ENCODE peak calls at places on chromosomes 11 and 22, in seven cellular contexts. H is stimulated activated CD8-positive, alpha-beta memory T cell treated with anti-CD3 and anti-CD28 coated beads, Interleukin-7, amount 100 ng/mL, for 24 hours; Y is mucosa of gallbladder; G is adipocyte; O is stromal cell of bone marrow; B is AML-193; X is SW480. C is an unnamed sample.

GRCh38 chr22:28514314-28514713 is 165.3 kb downstream of the TTC28 start:
- DNase-seq in O (no peak), B (no peak), H (no peak), Y (no peak), G (peak; percentile 15), X (no peak), C (no peak)

GRCh38 chr11:121983901-121984300 is 132.1 kb downstream of the BLID start:
- DNase-seq in H (no peak), Y (no peak), X (no peak), B (no peak), G (no peak), O (no peak), C (no peak)

GRCh38 chr11:130947481-130947880 is 31.2 kb upstream of the SNX19 start:
- DNase-seq in Y (no peak), G (no peak), H (no peak), B (no peak), O (peak; percentile 3), X (no peak), C (no peak)

GRCh38 chr11:28140689-28141455 is 32.7 kb downstream of the METTL15 start:
- DNase-seq in H (no peak), B (no peak), G (no peak), O (no peak), X (no peak), Y (no peak), C (no peak)

GRCh38 chr11:10500757-10501684 is 40.0 kb downstream of the RNF141 start:
- DNase-seq in H (no peak), O (no peak), G (no peak), Y (no peak), X (no peak), B (no peak), C (no peak)

GRCh38 chr22:20531404-20532181 is 24.2 kb downstream of the MED15 start:
- DNase-seq in O (peak; percentile 70), X (peak; percentile 83), G (peak; percentile 88), Y (peak; percentile 60), H (no peak), B (no peak), C (no peak)

GRCh38 chr11:59197990-59198389 is 14.7 kb downstream of the MPEG1 start:
- DNase-seq in X (no peak), B (no peak), H (no peak), G (peak; percentile 80), O (peak; percentile 74), Y (peak; percentile 72), C (no peak)

GRCh38 chr11:9905562-9905961 is 241.7 kb downstream of the SWAP70 start:
- DNase-seq in B (no peak), X (no peak), Y (no peak), G (no peak), H (no peak), O (no peak), C (no peak)

GRCh38 chr22:50015451-50016307 is 3.1 kb upstream of the IL17REL start:
- DNase-seq in G (no peak), B (no peak), Y (no peak), X (no peak), O (no peak), H (no peak), C (no peak)

GRCh38 chr11:74388678-74389327 is 9.4 kb downstream of the PGM2L1 start:
- DNase-seq in G (peak; percentile 87), B (peak; percentile 66), O (peak; percentile 31), X (peak; percentile 62), Y (peak; percentile 82), H (peak; percentile 27), C (peak; percentile 31)

GRCh38 chr11:20087118-20087521 is 73.2 kb downstream of the DBX1 start:
- DNase-seq in G (peak; percentile 58), X (no peak), B (no peak), Y (no peak), O (peak; percentile 41), H (no peak), C (no peak)

GRCh38 chr22:19799322-19800190 is 39.0 kb downstream of the TBX1 start:
- DNase-seq in G (peak; percentile 97), Y (no peak), X (no peak), O (peak; percentile 81), B (no peak), H (no peak), C (no peak)

GRCh38 chr11:32052218-32052617 is 38.7 kb upstream of the RCN1 start:
- DNase-seq in G (peak; percentile 88), O (peak; percentile 43), Y (peak; percentile 33), H (peak; percentile 9), B (peak; percentile 22), X (peak; percentile 34), C (no peak)

GRCh38 chr22:45516923-45517675 is 14.4 kb downstream of the FBLN1 start:
- DNase-seq in B (no peak), O (no peak), Y (no peak), X (no peak), G (no peak), H (no peak), C (no peak)

GRCh38 chr11:76822406-76822805 is 38.3 kb upstream of the ACER3 start:
- DNase-seq in H (no peak), O (no peak), G (no peak), Y (no peak), B (no peak), X (no peak), C (no peak)

GRCh38 chr22:38135133-38135706 is 24.7 kb upstream of the BAIAP2L2 start:
- DNase-seq in G (peak; percentile 71), Y (no peak), B (peak; percentile 4), X (peak; percentile 36), H (no peak), O (peak; percentile 64), C (no peak)

GRCh38 chr11:27672836-27673464 is 27.3 kb downstream of the BDNF start:
- DNase-seq in X (peak; percentile 39), H (no peak), G (no peak), Y (no peak), B (no peak), O (peak; percentile 26), C (no peak)

GRCh38 chr22:24423519-24424000 is 3.8 kb upstream of the ADORA2A start:
- DNase-seq in H (peak; percentile 52), O (no peak), X (no peak), B (no peak), Y (no peak), G (peak; percentile 80), C (no peak)

GRCh38 chr11:10305964-10306918 is 1.4 kb downstream of the ADM start:
- DNase-seq in H (no peak), G (peak; percentile 48), Y (no peak), B (no peak), X (no peak), O (no peak), C (no peak)

GRCh38 chr11:102494216-102494615 is 36.3 kb downstream of the MMP7 start:
- DNase-seq in O (peak; percentile 21), G (no peak), H (no peak), B (no peak), X (peak; percentile 26), Y (peak; percentile 34), C (no peak)

GRCh38 chr11:70466154-70466553 is 67.8 kb downstream of the CTTN start:
- DNase-seq in Y (no peak), X (no peak), G (no peak), B (no peak), O (no peak), H (no peak), C (no peak)

GRCh38 chr11:95682552-95682951 is 107.0 kb downstream of the FAM76B start:
- DNase-seq in G (no peak), X (no peak), Y (no peak), B (no peak), H (no peak), O (peak; percentile 66), C (no peak)

GRCh38 chr11:2076441-2076840 is 62.7 kb downstream of the IGF2 start:
- DNase-seq in X (no peak), B (no peak), O (no peak), G (no peak), H (no peak), Y (peak; percentile 6), C (no peak)

GRCh38 chr11:28010001-28010400 is 98.0 kb downstream of the KIF18A start:
- DNase-seq in X (no peak), O (peak; percentile 16), G (peak; percentile 20), H (no peak), Y (no peak), B (no peak), C (no peak)

GRCh38 chr11:66861051-66861773 is 4.3 kb downstream of the LRFN4 start:
- DNase-seq in H (no peak), G (no peak), X (no peak), O (no peak), B (no peak), Y (no peak), C (no peak)

GRCh38 chr22:26494506-26494905 is 10.8 kb downstream of the SRRD start:
- DNase-seq in Y (no peak), H (no peak), B (no peak), O (no peak), X (no peak), G (no peak), C (no peak)

GRCh38 chr22:47552541-47553205 is 790.2 kb downstream of the TBC1D22A start:
- DNase-seq in Y (no peak), X (no peak), B (no peak), O (no peak), H (no peak), G (no peak), C (no peak)

GRCh38 chr22:40654522-40655167 is 18.1 kb upstream of the MRTFA start:
- DNase-seq in H (no peak), O (peak; percentile 87), Y (peak; percentile 53), X (no peak), G (peak; percentile 69), B (no peak), C (no peak)

GRCh38 chr22:37362618-37363017 is 64.7 kb downstream of the ELFN2 start:
- DNase-seq in O (no peak), H (no peak), X (no peak), B (no peak), G (peak; percentile 13), Y (no peak), C (no peak)

GRCh38 chr11:15967166-15967565 is 389.2 kb downstream of the SOX6 start:
- DNase-seq in H (no peak), Y (peak; percentile 46), X (peak; percentile 71), G (peak; percentile 53), B (no peak), O (no peak), C (no peak)

GRCh38 chr11:43681543-43681942 is 1.0 kb downstream of the HSD17B12 start:
- DNase-seq in O (no peak), G (no peak), X (peak; percentile 60), B (no peak), Y (no peak), H (no peak), C (no peak)

GRCh38 chr22:49153921-49154320 is 673.8 kb downstream of the BRD1 start:
- DNase-seq in G (no peak), Y (no peak), H (no peak), B (no peak), O (no peak), X (no peak), C (no peak)

GRCh38 chr11:198236-198806 is 5.4 kb downstream of the SCGB1C1 start:
- DNase-seq in B (no peak), O (no peak), H (no peak), X (no peak), G (no peak), Y (no peak), C (no peak)

GRCh38 chr22:37951305-37951704 is 2.1 kb downstream of the C22orf23 start:
- DNase-seq in G (peak; percentile 9), X (peak; percentile 20), O (no peak), Y (no peak), H (no peak), B (no peak), C (no peak)

GRCh38 chr22:32158712-32159533 is at the start of gene C22orf42:
- DNase-seq in Y (no peak), X (no peak), G (no peak), B (no peak), O (no peak), H (no peak), C (no peak)

GRCh38 chr11:86670179-86670578 is 2.2 kb downstream of the ME3 start:
- DNase-seq in O (no peak), G (peak; percentile 46), B (peak; percentile 64), H (no peak), X (no peak), Y (no peak), C (no peak)

GRCh38 chr11:118295834-118296454 is 8.6 kb upstream of the CD3E start:
- DNase-seq in O (no peak), H (no peak), B (peak; percentile 36), X (peak; percentile 75), Y (peak; percentile 50), G (peak; percentile 15), C (no peak)

GRCh38 chr11:125990244-125990643 is 44.4 kb downstream of the VSIG10L2 start:
- DNase-seq in O (peak; percentile 94), H (no peak), Y (no peak), B (no peak), G (peak; percentile 77), X (no peak), C (no peak)